ENCODE peak calls at places on chromosomes 4 and X, in four cellular contexts. W is K562, E is HepG2, V is HCT116. T is an unnamed sample.

GRCh38 chr4:147084861-147085260 is 139.2 kb upstream of the TTC29 start:
- DNase-seq in V (no peak), E (no peak), W (no peak), T (no peak)

GRCh38 chrX:151030845-151031244 is 47.7 kb downstream of the HMGB3 start:
- DNase-seq in E (no peak), W (no peak), V (no peak), T (no peak)

GRCh38 chr4:94452476-94453300 is 946 bp downstream of the PDLIM5 start:
- DNase-seq in E (peak), W (peak), V (peak), T (no peak)

GRCh38 chrX:14676431-14676830 is 147.1 kb downstream of the GLRA2 start:
- DNase-seq in E (no peak), W (no peak), V (no peak), T (no peak)

GRCh38 chrX:56222473-56223000 is 9.6 kb upstream of the KLF8 start:
- DNase-seq in V (no peak), W (no peak), E (no peak), T (no peak)

GRCh38 chrX:146264763-146265375 is 447.2 kb downstream of the SLITRK2 start:
- DNase-seq in V (no peak), E (no peak), W (no peak), T (no peak)

GRCh38 chr4:15100994-15101695 is 98.9 kb downstream of the CPEB2 start:
- DNase-seq in V (no peak), E (no peak), W (no peak), T (no peak)

GRCh38 chrX:150451953-150452352 is 88.8 kb downstream of the MAMLD1 start:
- DNase-seq in E (no peak), V (no peak), W (no peak), T (no peak)

GRCh38 chrX:22078117-22078516 is 46.0 kb downstream of the PHEX start:
- DNase-seq in V (no peak), W (no peak), E (no peak), T (no peak)

GRCh38 chrX:41337140-41337539 is 3.2 kb downstream of the DDX3X start:
- DNase-seq in E (no peak), W (no peak), V (no peak), T (no peak)

DNA sequence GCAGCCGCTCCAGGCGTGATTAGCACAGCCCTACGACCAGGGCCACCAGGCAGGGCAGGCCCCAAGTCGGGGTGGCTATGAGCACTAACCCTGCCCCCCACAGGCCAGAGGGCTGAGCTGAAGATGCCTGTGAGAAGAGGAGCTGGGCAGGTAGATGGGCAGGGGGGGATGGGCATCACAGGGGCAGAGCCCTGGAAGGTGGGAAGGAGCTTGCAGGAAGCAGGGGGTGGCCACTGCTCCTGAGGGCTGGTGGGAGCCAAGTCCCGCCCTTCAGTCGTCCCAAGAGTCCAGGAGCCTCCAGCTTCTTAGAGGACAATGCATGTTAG is 7.3 kb upstream of the MXD4 start:
- DNase-seq in E (no peak), V (no peak), W (no peak), T (no peak)
- TF ChIP-seq TCF7L2 in E (no peak), V (no peak), W (no peak), T (no peak)

DNA sequence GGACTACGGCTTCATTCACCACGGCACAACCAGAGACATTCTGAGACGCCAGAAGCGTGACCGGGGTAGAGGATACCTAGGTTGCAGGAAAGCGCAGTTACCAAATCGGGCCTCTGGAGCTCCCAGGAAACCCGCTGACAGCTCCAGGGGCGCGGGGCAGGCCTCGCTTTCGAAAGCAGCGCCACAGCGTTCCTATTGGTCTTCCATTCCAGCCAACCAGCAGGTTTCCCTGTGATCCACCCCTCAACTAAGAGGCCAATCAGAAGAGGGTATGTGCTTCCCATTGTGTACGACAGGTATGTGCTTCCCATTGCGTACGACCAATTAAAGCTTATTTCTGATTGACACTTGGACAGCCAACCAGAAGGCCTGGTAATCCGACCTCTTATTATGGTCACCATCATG is 14.9 kb downstream of the SNX12 start:
- DNase-seq in E (no peak), V (no peak), W (no peak), T (no peak)
- H3K4me3 ChIP-seq in E (no peak), V (no peak), W (no peak), T (no peak)

GRCh38 chrX:135596495-135596894 is 76.0 kb downstream of the INTS6L start:
- DNase-seq in E (peak), W (peak), V (peak), T (no peak)

GRCh38 chrX:135595543-135595942 is 75.1 kb downstream of the INTS6L start:
- DNase-seq in V (no peak), E (no peak), W (no peak), T (no peak)

GRCh38 chrX:135591871-135592270 is 71.4 kb downstream of the INTS6L start:
- DNase-seq in W (no peak), E (no peak), V (no peak), T (no peak)
- TF ChIP-seq TCF7L2 in W (no peak), E (no peak), V (no peak), T (no peak)

GRCh38 chr4:112279025-112279881 is 6.5 kb downstream of the TIFA start:
- DNase-seq in V (no peak), W (no peak), E (peak), T (no peak)

GRCh38 chr4:112277705-112278448 is 7.8 kb downstream of the TIFA start:
- DNase-seq in E (no peak), W (no peak), V (no peak), T (no peak)

GRCh38 chr4:112277220-112277619 is 8.5 kb downstream of the TIFA start:
- DNase-seq in V (no peak), W (no peak), E (no peak), T (no peak)

GRCh38 chr4:112280657-112281056 is 5.0 kb downstream of the TIFA start:
- DNase-seq in V (no peak), E (no peak), W (no peak), T (no peak)

DNA sequence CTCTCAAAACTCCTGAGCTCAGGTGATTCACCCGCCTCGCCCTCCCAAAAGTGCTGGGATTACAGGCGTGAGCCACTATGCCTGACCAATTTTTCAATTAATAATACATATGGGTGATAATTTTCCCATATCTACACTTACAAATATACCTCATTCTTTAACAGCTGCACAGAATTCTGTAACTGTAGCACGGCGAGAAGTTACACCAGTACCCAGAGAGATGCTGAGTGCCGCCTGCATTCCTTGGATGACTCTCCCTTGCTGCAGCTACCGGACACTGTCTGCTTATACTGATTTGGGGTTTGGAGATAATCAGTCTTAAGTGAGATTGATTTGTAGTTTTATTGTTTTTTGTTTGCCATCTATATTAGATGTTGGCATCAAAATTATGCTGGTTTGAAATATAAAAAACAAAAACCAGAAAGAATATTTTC is 5.8 kb downstream of the TIFA start:
- DNase-seq in V (no peak), E (no peak), W (no peak), T (no peak)
- H3K4me3 ChIP-seq in V (no peak), E (no peak), W (no peak), T (no peak)

GRCh38 chr4:140195806-140196205 is 41.8 kb upstream of the MAML3 start:
- DNase-seq in V (no peak), W (peak), E (no peak), T (no peak)

GRCh38 chr4:140198942-140199341 is 45.0 kb upstream of the MAML3 start:
- DNase-seq in E (no peak), W (no peak), V (no peak), T (no peak)
- TF ChIP-seq TCF7L2 in E (no peak), W (no peak), V (no peak), T (no peak)

GRCh38 chr4:86523333-86523732 is 70.8 kb upstream of the PTPN13 start:
- DNase-seq in W (no peak), V (no peak), E (no peak), T (no peak)

GRCh38 chr4:86522349-86522748 is 71.8 kb upstream of the PTPN13 start:
- DNase-seq in E (no peak), V (no peak), W (no peak), T (no peak)

GRCh38 chr4:86521373-86521969 is 72.6 kb upstream of the PTPN13 start:
- DNase-seq in V (no peak), W (no peak), E (no peak), T (no peak)
- H3K4me3 ChIP-seq in V (no peak), W (no peak), E (no peak), T (no peak)

DNA sequence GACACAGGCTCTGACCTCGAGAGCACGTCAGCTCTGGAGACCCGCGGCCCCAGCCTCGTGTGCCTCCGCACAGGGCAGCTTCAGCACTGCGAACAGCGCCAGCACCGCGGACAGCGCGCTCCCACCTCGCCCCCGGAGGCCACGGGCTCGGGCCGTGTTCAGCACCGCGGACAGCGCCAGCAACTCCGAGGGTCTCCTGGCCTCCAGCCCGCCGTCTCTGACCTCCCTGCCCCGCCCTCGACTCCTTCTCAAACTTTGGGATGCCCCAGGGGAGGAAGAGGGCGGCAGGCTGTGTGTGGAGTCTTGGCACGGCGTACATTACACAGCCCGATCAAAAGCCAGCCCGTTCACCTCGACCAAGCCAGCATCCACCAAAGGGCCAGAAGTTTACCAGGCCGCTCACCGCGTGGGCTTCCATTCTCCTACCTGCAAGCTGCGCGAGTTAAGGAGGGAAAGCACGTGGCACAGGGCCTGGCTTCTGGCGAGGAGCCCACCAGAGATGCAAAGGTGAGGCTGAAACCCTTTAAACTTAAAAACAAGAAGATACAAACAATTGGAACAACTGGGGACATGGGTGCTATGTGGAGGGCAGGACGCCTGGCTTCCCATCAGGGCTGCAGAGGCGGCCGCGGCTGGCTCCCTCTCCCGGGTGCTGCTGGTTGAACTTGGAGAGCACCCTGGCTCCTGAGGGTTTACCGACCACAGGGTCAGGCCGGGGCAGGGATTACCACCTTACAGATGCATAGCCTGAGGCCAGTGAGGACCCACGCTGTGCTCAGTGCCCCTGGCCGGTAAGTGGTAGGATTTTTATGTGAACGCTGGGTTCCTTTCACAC is 4.5 kb upstream of the NKX1-1 start:
- DNase-seq in V (no peak), E (peak), W (peak), T (no peak)
- TF ChIP-seq TCF7L2 in V (peak), E (no peak), W (no peak), T (no peak)